ENCODE peak calls at places on chromosomes 5 and 9, in five cellular contexts. E is PC-3, N is mammary epithelial cell, W is GM23338, C is H1. L is an unnamed sample.

GRCh38 chr9:69019808-69020207 is 5.9 kb upstream of the PRKACG start:
- DNase-seq in E (no peak), N (no peak), W (no peak), C (no peak), L (no peak)

GRCh38 chr9:132794730-132795380 is 83.2 kb downstream of the AK8 start:
- DNase-seq in E (peak), N (peak), W (peak), C (no peak), L (no peak)

GRCh38 chr9:21205204-21205603 is 1.7 kb downstream of the IFNA10 start:
- DNase-seq in E (no peak), N (no peak), W (no peak), C (no peak), L (no peak)

GRCh38 chr5:142438573-142438972 is 113.8 kb upstream of the SPRY4 start:
- DNase-seq in E (no peak), N (no peak), W (no peak), C (no peak), L (no peak)

GRCh38 chr9:557601-558201 is 283.8 kb upstream of the DMRT1 start:
- DNase-seq in E (peak), N (peak), W (peak), C (no peak), L (peak)

GRCh38 chr9:69180670-69181069 is 6.6 kb downstream of the TJP2 start:
- DNase-seq in E (peak), N (peak), W (no peak), C (no peak), L (peak)

GRCh38 chr5:42621662-42622061 is 135.0 kb upstream of the CCDC152 start:
- DNase-seq in E (no peak), N (no peak), W (no peak), C (no peak), L (no peak)

GRCh38 chr5:162209005-162209605 is 141.5 kb downstream of the GABRG2 start:
- DNase-seq in E (peak), N (peak), W (peak), C (peak), L (peak)

GRCh38 chr5:78387468-78388153 is 27.2 kb downstream of the SCAMP1 start:
- DNase-seq in E (no peak), N (no peak), W (no peak), C (no peak), L (no peak)

GRCh38 chr5:103424008-103424407 is 138.6 kb downstream of the NUDT12 start:
- DNase-seq in E (peak), N (no peak), W (no peak), C (no peak), L (no peak)

GRCh38 chr5:96336351-96336985 is 96.6 kb downstream of the PCSK1 start:
- DNase-seq in E (peak), N (peak), W (peak), C (peak), L (peak)
- H2AFZ ChIP-seq in E (peak), N (peak), W (peak), C (peak), L (peak)

GRCh38 chr9:130943780-130944179 is 4.7 kb upstream of the FIBCD1 start:
- DNase-seq in E (no peak), N (no peak), W (no peak), C (no peak), L (no peak)

GRCh38 chr9:130943226-130943625 is 4.2 kb upstream of the FIBCD1 start:
- DNase-seq in E (no peak), N (no peak), W (no peak), C (no peak), L (no peak)

GRCh38 chr9:130942084-130942483 is 3.0 kb upstream of the FIBCD1 start:
- DNase-seq in E (no peak), N (no peak), W (no peak), C (no peak), L (no peak)

GRCh38 chr9:130940693-130941576 is 1.9 kb upstream of the FIBCD1 start:
- DNase-seq in E (peak), N (peak), W (peak), C (peak), L (peak)

DNA sequence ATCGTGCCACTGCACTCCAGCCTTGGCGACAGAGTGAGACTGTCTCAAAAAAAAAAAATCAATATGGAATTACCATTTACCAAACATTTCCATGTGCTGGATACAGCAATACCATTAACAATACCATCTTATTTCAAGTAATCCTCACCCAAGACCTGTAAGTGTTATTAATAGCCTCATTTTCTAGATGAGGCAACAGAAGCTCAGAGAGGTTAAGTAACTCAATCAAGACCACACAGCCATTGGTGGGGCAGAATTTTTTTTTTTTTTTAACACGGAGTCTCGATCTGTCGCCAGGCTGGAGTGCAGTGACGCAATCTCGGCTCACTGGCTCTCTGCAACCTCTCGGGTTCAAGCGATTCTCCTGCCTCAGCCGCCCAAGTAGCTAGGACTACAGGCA is 3.6 kb upstream of the FIBCD1 start:
- DNase-seq in E (no peak), N (no peak), W (no peak), C (no peak), L (no peak)
- TF ChIP-seq EZH2 in E (no peak), N (no peak), W (no peak), C (no peak), L (no peak)

GRCh38 chr5:96873469-96873868 is 2.8 kb upstream of the ERAP2 start:
- DNase-seq in E (no peak), N (no peak), W (no peak), C (no peak), L (no peak)
- H2AFZ ChIP-seq in E (no peak), N (no peak), W (no peak), C (no peak), L (no peak)

GRCh38 chr5:176636426-176636825 is 6.0 kb downstream of the EIF4E1B start:
- DNase-seq in E (no peak), N (no peak), W (no peak), C (no peak), L (no peak)

GRCh38 chr5:176631383-176631970 is 1.0 kb downstream of the EIF4E1B start:
- DNase-seq in E (no peak), N (no peak), W (no peak), C (no peak), L (no peak)

GRCh38 chr5:176630681-176631222 is 277 bp downstream of the EIF4E1B start:
- DNase-seq in E (no peak), N (no peak), W (no peak), C (no peak), L (no peak)

GRCh38 chr5:176632777-176633176 is 2.3 kb downstream of the EIF4E1B start:
- DNase-seq in E (no peak), N (no peak), W (no peak), C (no peak), L (no peak)

GRCh38 chr5:176633638-176634037 is 3.2 kb downstream of the EIF4E1B start:
- DNase-seq in E (no peak), N (no peak), W (no peak), C (no peak), L (no peak)
- TF ChIP-seq EZH2 in E (no peak), N (no peak), W (no peak), C (no peak), L (no peak)

GRCh38 chr5:149780043-149780737 is 50.1 kb downstream of the PPARGC1B start:
- DNase-seq in E (peak), N (no peak), W (no peak), C (no peak), L (peak)

GRCh38 chr5:149775785-149776184 is 45.7 kb downstream of the PPARGC1B start:
- DNase-seq in E (peak), N (peak), W (peak), C (no peak), L (no peak)

GRCh38 chr5:149776376-149777305 is 46.5 kb downstream of the PPARGC1B start:
- DNase-seq in E (no peak), N (peak), W (no peak), C (no peak), L (no peak)

GRCh38 chr5:149779071-149779470 is 49.0 kb downstream of the PPARGC1B start:
- DNase-seq in E (no peak), N (no peak), W (no peak), C (no peak), L (no peak)

DNA sequence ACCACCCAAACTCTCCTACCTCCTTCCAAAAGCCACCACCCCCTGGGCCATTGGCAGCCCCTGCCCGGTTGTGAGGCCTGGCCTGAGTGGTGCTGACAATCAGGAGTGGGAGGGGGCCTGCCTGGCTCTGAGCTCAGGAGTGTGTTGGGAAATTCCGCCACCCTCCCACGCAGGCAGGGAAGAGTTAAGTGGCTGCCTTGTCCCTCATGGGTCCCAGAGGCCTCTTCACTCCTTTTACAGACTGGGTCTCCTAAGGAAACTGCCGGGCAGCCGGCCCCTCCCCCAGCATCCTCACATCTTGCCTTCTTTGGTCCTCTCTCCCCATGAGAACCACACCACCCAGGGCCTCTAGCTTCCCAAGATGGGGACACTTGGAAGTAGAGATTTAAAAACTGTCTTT is 47.3 kb downstream of the PPARGC1B start:
- DNase-seq in E (no peak), N (no peak), W (peak), C (no peak), L (no peak)
- H2AFZ ChIP-seq in E (no peak), N (no peak), W (no peak), C (no peak), L (no peak)

DNA sequence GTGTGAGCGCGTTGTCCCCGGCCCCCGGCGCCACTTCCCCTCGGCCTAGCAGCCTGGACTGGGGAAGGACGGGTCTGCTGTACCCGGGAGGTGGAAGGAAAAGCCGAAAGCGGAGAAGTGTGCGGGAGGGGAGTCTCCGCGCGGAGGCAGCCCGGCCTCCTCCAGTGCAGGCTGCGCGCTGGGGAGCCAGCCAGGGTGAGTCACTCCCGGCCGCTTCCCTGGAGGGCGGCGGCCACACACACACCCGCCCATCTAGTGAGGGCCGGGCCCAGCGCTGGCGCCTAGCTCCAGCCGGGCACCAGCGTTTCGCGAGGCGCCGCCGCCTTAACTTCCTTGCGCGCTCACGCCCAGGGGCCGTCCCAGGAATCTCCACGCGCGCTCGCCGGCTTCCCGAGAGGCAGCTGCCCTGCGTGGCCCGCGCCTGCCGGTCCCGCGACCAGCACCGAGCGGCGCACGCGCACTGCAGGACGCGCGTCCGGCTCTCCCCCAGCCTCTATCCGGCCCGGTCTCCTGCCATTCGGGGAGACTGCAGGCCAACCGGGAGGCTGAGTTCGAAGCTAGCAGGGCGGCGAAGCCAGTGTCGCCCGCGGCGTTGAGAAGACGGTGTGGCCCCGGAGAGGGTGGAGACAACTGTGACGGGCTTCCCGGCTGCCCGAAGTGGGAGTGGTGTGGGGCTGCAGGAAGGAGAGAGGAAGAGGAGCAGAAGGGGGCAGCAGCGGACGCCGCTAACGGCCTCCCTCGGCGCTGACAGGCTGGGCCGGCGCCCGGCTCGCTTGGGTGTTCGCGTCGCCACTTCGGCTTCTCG is at the start of gene JAK2:
- DNase-seq in E (peak), N (peak), W (peak), C (peak), L (peak)
- TF ChIP-seq EZH2 in E (no peak), N (no peak), W (no peak), C (no peak), L (no peak)